ENCODE peak calls at places on chromosomes 3 and 15, in seven cellular contexts. Y is EL, G is right cardiac atrium, H is fibroblast of lung, T is colonic mucosa, I is Calu3, K is dermis blood vessel endothelial cell. B is an unnamed sample.

GRCh38 chr3:132255041-132255745 is 62.0 kb upstream of the ACP3 start:
- DNase-seq in Y (peak), G (no peak), H (peak), T (no peak), I (no peak), K (peak), B (no peak)

GRCh38 chr15:63974036-63974435 is 72.2 kb downstream of the DAPK2 start:
- DNase-seq in Y (no peak), G (no peak), H (no peak), T (no peak), I (no peak), K (no peak), B (no peak)

GRCh38 chr3:107241217-107241616 is 136.0 kb upstream of the CCDC54 start:
- DNase-seq in Y (peak), G (peak), H (peak), T (peak), I (peak), K (peak), B (no peak)

GRCh38 chr3:51967384-51968174 is at the start of gene PCBP4:
- DNase-seq in Y (peak), G (peak), H (peak), T (peak), I (peak), K (peak), B (peak)

GRCh38 chr3:138941259-138941885 is 5.6 kb downstream of the FOXL2 start:
- DNase-seq in Y (peak), G (no peak), H (peak), T (peak), I (peak), K (peak), B (no peak)

GRCh38 chr3:55690161-55690560 is 203.1 kb upstream of the WNT5A start:
- DNase-seq in Y (no peak), G (no peak), H (no peak), T (no peak), I (no peak), K (no peak), B (no peak)

GRCh38 chr3:5037828-5038227 is 58.6 kb downstream of the BHLHE40 start:
- DNase-seq in Y (no peak), G (no peak), H (no peak), T (no peak), I (no peak), K (no peak), B (no peak)

GRCh38 chr3:176795897-176796296 is 401.4 kb downstream of the TBL1XR1 start:
- DNase-seq in Y (no peak), G (no peak), H (peak), T (no peak), I (no peak), K (no peak), B (no peak)

GRCh38 chr15:89203705-89204273 is 17.6 kb downstream of the RLBP1 start:
- DNase-seq in Y (no peak), G (no peak), H (no peak), T (no peak), I (no peak), K (no peak), B (no peak)

GRCh38 chr15:37014566-37014965 is 85.8 kb downstream of the MEIS2 start:
- DNase-seq in Y (no peak), G (no peak), H (no peak), T (no peak), I (no peak), K (no peak), B (no peak)

GRCh38 chr3:43995929-43996378 is 245.7 kb upstream of the TOPAZ1 start:
- DNase-seq in Y (no peak), G (no peak), H (no peak), T (no peak), I (no peak), K (no peak), B (no peak)

GRCh38 chr15:36251450-36251849 is 328.0 kb upstream of the CDIN1 start:
- DNase-seq in Y (no peak), G (no peak), H (no peak), T (no peak), I (no peak), K (no peak), B (no peak)

GRCh38 chr15:47720555-47720954 is 3.2 kb downstream of the SEMA6D start:
- DNase-seq in Y (no peak), G (no peak), H (peak), T (no peak), I (no peak), K (no peak), B (no peak)

GRCh38 chr15:96234109-96234892 is 96.2 kb upstream of the NR2F2 start:
- DNase-seq in Y (peak), G (peak), H (peak), T (no peak), I (peak), K (no peak), B (no peak)

GRCh38 chr3:13043656-13044055 is 29.6 kb downstream of the IQSEC1 start:
- DNase-seq in Y (no peak), G (peak), H (no peak), T (no peak), I (no peak), K (no peak), B (no peak)

GRCh38 chr3:155194973-155195372 is 98.5 kb downstream of the STRIT1 start:
- DNase-seq in Y (no peak), G (no peak), H (no peak), T (no peak), I (no peak), K (no peak), B (no peak)

GRCh38 chr3:147424325-147424910 is 15.3 kb downstream of the ZIC1 start:
- DNase-seq in Y (no peak), G (no peak), H (no peak), T (no peak), I (no peak), K (no peak), B (no peak)

GRCh38 chr15:62163847-62164499 is 1.1 kb downstream of the C2CD4B start:
- DNase-seq in Y (peak), G (peak), H (no peak), T (no peak), I (peak), K (peak), B (no peak)

GRCh38 chr15:52021128-52021671 is 2.2 kb downstream of the MAPK6 start:
- DNase-seq in Y (peak), G (no peak), H (peak), T (peak), I (peak), K (peak), B (peak)

GRCh38 chr15:23647421-23648375 is at the start of gene MAGEL2:
- DNase-seq in Y (no peak), G (no peak), H (peak), T (no peak), I (no peak), K (no peak), B (no peak)

GRCh38 chr15:44492040-44492439 is 44.9 kb upstream of the EIF3J start:
- DNase-seq in Y (no peak), G (no peak), H (no peak), T (no peak), I (no peak), K (no peak), B (no peak)

GRCh38 chr15:87609474-87609873 is 647.1 kb downstream of the NTRK3 start:
- DNase-seq in Y (peak), G (no peak), H (peak), T (no peak), I (no peak), K (no peak), B (no peak)

GRCh38 chr3:124119056-124119721 is 127.3 kb upstream of the ROPN1 start:
- DNase-seq in Y (peak), G (no peak), H (peak), T (no peak), I (no peak), K (peak), B (no peak)

GRCh38 chr3:79598594-79598993 is 169.2 kb downstream of the ROBO1 start:
- DNase-seq in Y (no peak), G (no peak), H (peak), T (no peak), I (peak), K (peak), B (no peak)

GRCh38 chr3:4744405-4745239 is 234.6 kb upstream of the BHLHE40 start:
- DNase-seq in Y (peak), G (no peak), H (peak), T (no peak), I (no peak), K (peak), B (no peak)

GRCh38 chr15:40048155-40048792 is 9.3 kb upstream of the SRP14 start:
- DNase-seq in Y (no peak), G (peak), H (no peak), T (no peak), I (no peak), K (peak), B (peak)

GRCh38 chr3:42664443-42664814 is 10.9 kb downstream of the ZBTB47 start:
- DNase-seq in Y (no peak), G (no peak), H (no peak), T (no peak), I (no peak), K (no peak), B (no peak)

GRCh38 chr3:139310474-139310933 is 33.3 kb upstream of the MRPS22 start:
- DNase-seq in Y (peak), G (no peak), H (peak), T (no peak), I (no peak), K (no peak), B (no peak)

GRCh38 chr15:90141646-90142045 is 39.4 kb upstream of the IDH2 start:
- DNase-seq in Y (peak), G (no peak), H (peak), T (no peak), I (no peak), K (peak), B (no peak)

GRCh38 chr15:36210426-36210825 is 369.0 kb upstream of the CDIN1 start:
- DNase-seq in Y (no peak), G (no peak), H (no peak), T (no peak), I (no peak), K (no peak), B (no peak)

GRCh38 chr15:58392141-58392540 is 39.6 kb upstream of the LIPC start:
- DNase-seq in Y (no peak), G (no peak), H (no peak), T (no peak), I (no peak), K (no peak), B (no peak)

GRCh38 chr3:64167346-64167745 is 57.9 kb downstream of the PRICKLE2 start:
- DNase-seq in Y (no peak), G (no peak), H (no peak), T (peak), I (no peak), K (no peak), B (no peak)

GRCh38 chr3:129382366-129382765 is 46.1 kb downstream of the EFCAB12 start:
- DNase-seq in Y (no peak), G (no peak), H (no peak), T (no peak), I (no peak), K (no peak), B (no peak)

GRCh38 chr15:95663156-95663831 is 667.2 kb upstream of the NR2F2 start:
- DNase-seq in Y (peak), G (no peak), H (peak), T (no peak), I (no peak), K (no peak), B (no peak)

GRCh38 chr3:128357538-128357937 is 109.2 kb downstream of the DNAJB8 start:
- DNase-seq in Y (no peak), G (no peak), H (no peak), T (no peak), I (no peak), K (no peak), B (no peak)

GRCh38 chr3:9448643-9449042 is 51.2 kb downstream of the SETD5 start:
- DNase-seq in Y (peak), G (no peak), H (peak), T (no peak), I (no peak), K (no peak), B (no peak)

GRCh38 chr3:43349759-43350158 is 63.4 kb downstream of the SNRK start:
- DNase-seq in Y (no peak), G (no peak), H (peak), T (no peak), I (no peak), K (no peak), B (no peak)

GRCh38 chr3:135057996-135058395 is 262.9 kb downstream of the EPHB1 start:
- DNase-seq in Y (no peak), G (no peak), H (no peak), T (no peak), I (no peak), K (no peak), B (no peak)